ENCODE peak calls at places on chromosome 14, in six cellular contexts. N is H9, W is mucosa of descending colon, T is right lobe of liver, G is breast epithelium, A is GM12865. I is an unnamed sample.
A peak's percentile ranks its signal among the peaks of the same experiment; 100 is the strongest.

GRCh38 chr14:52769889-52770288 is 21.5 kb downstream of the GNPNAT1 start:
- DNase-seq in G (no peak), T (no peak), A (no peak), N (no peak), W (no peak), I (no peak)

GRCh38 chr14:59997966-59998365 is 78.0 kb downstream of the LRRC9 start:
- DNase-seq in G (no peak), W (no peak), T (no peak), A (no peak), N (no peak), I (no peak)

GRCh38 chr14:104283197-104284106 is 145.1 kb downstream of the KIF26A start:
- DNase-seq in W (peak; percentile 71), T (peak; percentile 66), G (no peak), N (peak; percentile 23), A (no peak), I (peak; percentile 29)

GRCh38 chr14:104143521-104144452 is 5.4 kb downstream of the KIF26A start:
- DNase-seq in G (no peak), A (no peak), W (no peak), T (no peak), N (peak; percentile 15), I (peak; percentile 31)

GRCh38 chr14:52266179-52266578 is 1.3 kb upstream of the PTGDR start:
- DNase-seq in T (no peak), A (no peak), N (no peak), G (no peak), W (no peak), I (no peak)

GRCh38 chr14:100532154-100532915 is 54.9 kb downstream of the BEGAIN start:
- DNase-seq in N (peak; percentile 18), W (no peak), G (peak; percentile 17), A (no peak), T (no peak), I (no peak)

GRCh38 chr14:39680777-39681176 is 248.5 kb upstream of the FBXO33 start:
- DNase-seq in G (no peak), N (no peak), T (no peak), A (peak; percentile 67), W (no peak), I (no peak)

GRCh38 chr14:28294834-28295440 is 471.6 kb upstream of the FOXG1 start:
- DNase-seq in A (no peak), W (peak; percentile 3), G (no peak), N (no peak), T (no peak), I (no peak)

GRCh38 chr14:91153360-91153759 is 39.5 kb downstream of the DGLUCY start:
- DNase-seq in T (no peak), A (no peak), G (no peak), N (no peak), W (peak; percentile 72), I (no peak)

GRCh38 chr14:104895786-104896642 is 28.7 kb upstream of the PLD4 start:
- DNase-seq in N (peak; percentile 26), T (peak; percentile 46), G (no peak), A (peak; percentile 0), W (no peak), I (peak; percentile 39)

DNA sequence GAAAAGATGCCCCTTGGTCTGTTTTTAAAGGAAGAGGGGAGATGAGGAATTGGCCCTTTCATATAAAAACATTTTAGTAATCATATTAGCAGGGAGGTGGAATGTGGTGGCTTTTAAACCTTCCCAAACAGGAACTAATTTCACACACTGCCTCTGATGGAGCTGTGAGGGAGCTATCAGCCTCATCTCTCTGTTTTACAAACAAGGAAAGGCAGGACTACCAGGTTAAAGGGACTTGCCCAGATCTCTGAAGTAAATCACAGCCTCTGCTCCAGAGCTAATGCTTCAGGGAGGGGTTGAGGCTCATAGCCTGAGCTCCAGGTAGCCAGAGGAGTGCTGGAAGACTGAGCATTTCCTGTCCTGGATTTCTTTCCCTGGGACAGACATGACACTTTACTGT is 1.1 kb upstream of the BMP4 start:
- DNase-seq in A (no peak), T (no peak), W (no peak), N (no peak), G (no peak), I (no peak)
- TF ChIP-seq CTCF in A (no peak), T (no peak), W (no peak), N (no peak), G (no peak), I (no peak)

GRCh38 chr14:81252278-81252677 is 31.5 kb upstream of the GTF2A1 start:
- DNase-seq in A (no peak), W (no peak), T (no peak), N (no peak), G (no peak), I (no peak)
- TF ChIP-seq CTCF in A (no peak), W (no peak), T (no peak), N (peak; percentile 53), G (no peak), I (no peak)

GRCh38 chr14:89794096-89794495 is 160.4 kb downstream of the EFCAB11 start:
- DNase-seq in W (peak; percentile 31), T (no peak), N (no peak), A (no peak), G (no peak), I (no peak)
- TF ChIP-seq CTCF in W (no peak), T (no peak), N (no peak), A (no peak), G (no peak), I (no peak)

GRCh38 chr14:34676516-34677211 is 37.7 kb downstream of the CFL2 start:
- DNase-seq in G (no peak), W (no peak), T (no peak), N (no peak), A (no peak), I (no peak)

GRCh38 chr14:34678735-34679134 is 35.7 kb downstream of the CFL2 start:
- DNase-seq in A (no peak), N (no peak), T (no peak), G (no peak), W (no peak), I (no peak)

GRCh38 chr14:34678306-34678705 is 36.1 kb downstream of the CFL2 start:
- DNase-seq in T (no peak), N (no peak), W (no peak), A (no peak), G (no peak), I (no peak)

DNA sequence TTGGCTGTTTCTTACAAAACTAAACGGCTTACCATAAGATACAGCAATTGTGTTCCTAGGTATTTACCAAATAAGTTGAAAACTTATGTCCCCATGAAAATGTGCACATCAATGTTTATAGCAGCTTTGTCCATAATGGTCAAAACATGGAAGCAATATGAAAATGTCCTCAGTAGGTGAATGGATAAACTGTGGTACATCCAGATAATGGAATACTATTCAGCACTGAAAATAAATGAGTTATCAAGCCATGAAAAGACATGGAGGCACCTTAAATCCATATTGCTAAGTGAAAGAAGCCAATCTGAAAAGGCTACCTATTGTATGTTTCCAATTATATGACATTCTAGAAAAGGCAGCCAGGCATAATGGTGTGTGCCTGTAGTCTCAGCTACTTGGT is 40.7 kb downstream of the CFL2 start:
- DNase-seq in T (no peak), N (no peak), A (no peak), W (no peak), G (no peak), I (no peak)
- TF ChIP-seq CTCF in T (no peak), N (no peak), A (no peak), W (no peak), G (no peak), I (no peak)

I was measured in mesothelial cell of epicardium.